ENCODE peak calls at places on chromosome 17, in ten cellular contexts. J, R, Y, M, I, P, S, E, A and X are unnamed samples.

GRCh38 chr17:60102632-60103047 is 23.9 kb upstream of the HEATR6 start:
- DNase-seq in Y (peak; percentile 38), M (no peak), J (no peak), S (peak; percentile 27), E (no peak), A (peak; percentile 84), I (peak; percentile 59), R (peak; percentile 3), P (no peak), X (no peak)

GRCh38 chr17:5500804-5501391 is 14.5 kb downstream of the MIS12 start:
- DNase-seq in J (peak; percentile 93), I (peak; percentile 82), P (peak; percentile 60), R (peak; percentile 55), A (peak; percentile 90), E (peak; percentile 88), M (peak; percentile 87), Y (peak; percentile 91), S (peak; percentile 83), X (peak; percentile 78)

GRCh38 chr17:43645450-43645764 is 16.3 kb downstream of the MEOX1 start:
- DNase-seq in Y (no peak), I (no peak), J (no peak), E (no peak), A (no peak), M (no peak), S (no peak), P (no peak), R (no peak), X (no peak)

GRCh38 chr17:17722081-17722905 is 41.0 kb downstream of the RAI1 start:
- DNase-seq in S (no peak), I (no peak), Y (no peak), A (no peak), J (no peak), P (no peak), E (no peak), R (no peak), M (no peak), X (peak; percentile 68)

GRCh38 chr17:77045441-77046041 is 95.2 kb upstream of the SEC14L1 start:
- DNase-seq in E (no peak), J (peak; percentile 44), M (no peak), R (no peak), Y (no peak), I (peak; percentile 24), A (peak; percentile 28), P (no peak), S (no peak), X (no peak)

GRCh38 chr17:44187131-44187899 is 543 bp downstream of the TMUB2 start:
- DNase-seq in E (no peak), S (no peak), I (peak; percentile 45), P (no peak), J (no peak), R (no peak), A (peak; percentile 37), M (no peak), Y (no peak), X (no peak)

GRCh38 chr17:8359769-8360168 is 16.7 kb downstream of the KRABD2 start:
- DNase-seq in P (no peak), A (peak; percentile 83), M (no peak), Y (peak; percentile 54), E (peak; percentile 81), J (no peak), S (no peak), I (peak; percentile 81), R (no peak), X (peak; percentile 26)

GRCh38 chr17:76076100-76076764 is 1.7 kb downstream of the GALR2 start:
- DNase-seq in I (no peak), A (no peak), J (no peak), S (no peak), M (no peak), Y (no peak), R (no peak), E (no peak), P (no peak), X (no peak)

GRCh38 chr17:1548032-1548431 is 14.6 kb downstream of the PITPNA start:
- DNase-seq in A (no peak), P (no peak), E (no peak), R (no peak), J (no peak), I (no peak), Y (no peak), S (no peak), M (no peak), X (no peak)

GRCh38 chr17:39737331-39737760 is 392 bp upstream of the GRB7 start:
- DNase-seq in S (no peak), Y (no peak), I (no peak), P (no peak), R (no peak), M (no peak), J (no peak), E (no peak), A (no peak), X (no peak)

GRCh38 chr17:57502696-57503307 is 242.3 kb downstream of the CCDC182 start:
- DNase-seq in A (no peak), J (no peak), M (no peak), E (no peak), S (no peak), P (no peak), I (no peak), R (no peak), Y (no peak), X (no peak)

GRCh38 chr17:35760587-35760986 is at the start of gene C17orf50:
- DNase-seq in E (no peak), A (no peak), M (no peak), I (no peak), P (no peak), J (no peak), Y (no peak), S (no peak), R (no peak), X (no peak)

GRCh38 chr17:56158344-56158743 is 5.1 kb downstream of the ANKFN1 start:
- DNase-seq in Y (no peak), J (no peak), I (no peak), S (no peak), A (no peak), M (no peak), P (no peak), R (no peak), E (no peak), X (no peak)

GRCh38 chr17:75550139-75550465 is 24.6 kb downstream of the LLGL2 start:
- DNase-seq in P (no peak), S (no peak), I (no peak), A (no peak), E (no peak), R (no peak), M (no peak), Y (no peak), J (no peak), X (no peak)

GRCh38 chr17:78343099-78343432 is 16.8 kb downstream of the SOCS3 start:
- DNase-seq in J (peak; percentile 77), A (peak; percentile 89), Y (peak; percentile 99), I (peak; percentile 85), R (no peak), S (peak; percentile 90), E (no peak), M (peak; percentile 93), P (no peak), X (peak; percentile 33)

GRCh38 chr17:10815318-10815717 is 11.4 kb upstream of the TMEM238L start:
- DNase-seq in S (no peak), Y (no peak), R (no peak), J (no peak), A (no peak), P (no peak), M (no peak), I (no peak), E (no peak), X (no peak)

GRCh38 chr17:76382803-76383644 is 1.4 kb upstream of the SPHK1 start:
- DNase-seq in P (peak; percentile 53), I (peak; percentile 82), S (peak; percentile 77), R (peak; percentile 63), E (no peak), M (peak; percentile 82), Y (peak; percentile 86), A (peak; percentile 85), J (peak; percentile 57), X (peak; percentile 61)

GRCh38 chr17:6325741-6326140 is 109.2 kb downstream of the AIPL1 start:
- DNase-seq in E (no peak), R (no peak), Y (no peak), M (no peak), P (no peak), S (no peak), J (no peak), A (no peak), I (no peak), X (no peak)

GRCh38 chr17:81115749-81116464 is 49.4 kb upstream of the PVALEF start:
- DNase-seq in Y (no peak), J (no peak), R (no peak), A (no peak), I (no peak), M (no peak), E (no peak), P (no peak), S (no peak), X (no peak)

GRCh38 chr17:49659983-49660382 is 17.9 kb downstream of the SPOP start:
- DNase-seq in J (no peak), I (no peak), P (no peak), R (no peak), S (no peak), A (no peak), Y (no peak), E (no peak), M (no peak), X (no peak)

GRCh38 chr17:32142857-32143524 is 689 bp downstream of the RHOT1 start:
- DNase-seq in S (peak; percentile 66), P (no peak), A (peak; percentile 74), M (peak; percentile 69), J (peak; percentile 26), Y (peak; percentile 73), I (peak; percentile 90), R (no peak), E (peak; percentile 39), X (peak; percentile 42)

GRCh38 chr17:29390856-29391631 is 881 bp downstream of the TAOK1 start:
- DNase-seq in M (peak; percentile 62), Y (peak; percentile 32), R (no peak), S (peak; percentile 31), A (peak; percentile 40), J (no peak), E (no peak), P (no peak), I (peak; percentile 63), X (no peak)

GRCh38 chr17:35088647-35088910 is 25.1 kb upstream of the RFFL start:
- DNase-seq in P (no peak), I (no peak), S (no peak), R (no peak), M (no peak), J (no peak), A (no peak), Y (no peak), E (no peak), X (peak; percentile 63)

GRCh38 chr17:40118093-40118492 is 3.7 kb upstream of the MSL1 start:
- DNase-seq in E (no peak), J (no peak), R (no peak), S (no peak), Y (no peak), A (no peak), I (no peak), M (no peak), P (no peak), X (no peak)

GRCh38 chr17:82647593-82648164 is 565 bp downstream of the WDR45B start:
- DNase-seq in Y (peak; percentile 64), I (no peak), S (peak; percentile 55), M (peak; percentile 71), P (peak; percentile 29), R (peak; percentile 27), E (no peak), A (peak; percentile 41), J (no peak), X (peak; percentile 43)

GRCh38 chr17:55340726-55341125 is 76.0 kb downstream of the HLF start:
- DNase-seq in P (no peak), I (no peak), Y (no peak), A (no peak), S (no peak), M (no peak), E (no peak), R (no peak), J (no peak), X (no peak)

GRCh38 chr17:31072186-31072585 is 22.6 kb upstream of the NF1 start:
- DNase-seq in M (no peak), R (no peak), Y (no peak), I (peak; percentile 72), A (peak; percentile 67), S (no peak), P (no peak), E (no peak), J (peak; percentile 8), X (no peak)

GRCh38 chr17:70053241-70054234 is 21.5 kb upstream of the KCNJ16 start:
- DNase-seq in Y (no peak), P (no peak), R (no peak), M (no peak), J (no peak), E (no peak), A (no peak), S (peak; percentile 18), I (no peak), X (peak; percentile 6)